ENCODE peak calls at places on chromosomes 7 and 10, in seven cellular contexts. K, Q, H, O, E, I and R are unnamed samples.

GRCh38 chr7:22111661-22112060 is 166.0 kb upstream of the CDCA7L start:
- DNase-seq in Q (no peak), I (no peak), K (no peak), E (no peak), H (no peak), O (no peak), R (no peak)

GRCh38 chr10:95814011-95814727 is 58.2 kb downstream of the ENTPD1 start:
- DNase-seq in O (no peak), H (no peak), Q (no peak), K (peak), I (peak), E (no peak), R (no peak)

GRCh38 chr10:30829921-30830671 is 200.5 kb upstream of the LYZL2 start:
- DNase-seq in Q (no peak), O (no peak), I (no peak), K (no peak), E (no peak), H (no peak), R (no peak)

GRCh38 chr7:3149231-3149960 is 105.7 kb upstream of the CARD11 start:
- DNase-seq in K (no peak), Q (no peak), E (no peak), H (no peak), O (no peak), I (no peak), R (no peak)

GRCh38 chr7:94396044-94396443 is 1.3 kb downstream of the COL1A2 start:
- DNase-seq in Q (no peak), H (no peak), I (no peak), E (no peak), K (no peak), O (no peak), R (no peak)

GRCh38 chr10:48901152-48901705 is 38.4 kb downstream of the LRRC18 start:
- DNase-seq in K (no peak), I (no peak), H (no peak), Q (no peak), O (no peak), E (no peak), R (no peak)

GRCh38 chr10:36362257-36362656 is 720.2 kb upstream of the FZD8 start:
- DNase-seq in H (no peak), O (no peak), E (no peak), I (no peak), K (no peak), Q (no peak), R (no peak)

GRCh38 chr7:112969946-112970345 is 116.7 kb downstream of the GPR85 start:
- DNase-seq in H (no peak), E (no peak), O (no peak), Q (no peak), I (no peak), K (no peak), R (no peak)

GRCh38 chr10:43843331-43844101 is 194.8 kb upstream of the ZNF32 start:
- DNase-seq in O (no peak), K (no peak), H (no peak), I (no peak), Q (no peak), E (no peak), R (no peak)

GRCh38 chr10:80421369-80422220 is 13.2 kb downstream of the PRXL2A start:
- DNase-seq in Q (no peak), H (peak), O (no peak), I (no peak), K (no peak), E (no peak), R (no peak)

GRCh38 chr10:86837663-86838062 is 81.2 kb downstream of the BMPR1A start:
- DNase-seq in H (no peak), K (no peak), Q (no peak), E (no peak), O (no peak), I (no peak), R (no peak)

GRCh38 chr7:116451958-116452729 is 47.4 kb upstream of the CAV2 start:
- DNase-seq in K (no peak), Q (no peak), E (no peak), H (no peak), O (no peak), I (no peak), R (no peak)
- TF ChIP-seq CTCF in K (no peak), Q (no peak), E (no peak), H (no peak), O (no peak), I (no peak), R (peak)

GRCh38 chr10:52778511-52779392 is 6.2 kb upstream of the MBL2 start:
- DNase-seq in E (no peak), Q (no peak), K (no peak), H (no peak), I (no peak), O (no peak), R (no peak)
- TF ChIP-seq CTCF in E (no peak), Q (no peak), K (peak), H (peak), I (peak), O (peak), R (peak)

GRCh38 chr10:45599021-45599603 is 73.5 kb downstream of the ZFAND4 start:
- DNase-seq in O (no peak), E (no peak), I (no peak), K (no peak), H (no peak), Q (no peak), R (no peak)

GRCh38 chr10:45593938-45594275 is 78.7 kb downstream of the ZFAND4 start:
- DNase-seq in E (no peak), Q (no peak), O (no peak), K (no peak), I (no peak), H (no peak), R (no peak)

GRCh38 chr10:45599646-45600045 is 72.9 kb downstream of the ZFAND4 start:
- DNase-seq in E (no peak), O (no peak), Q (no peak), K (no peak), H (no peak), I (no peak), R (no peak)

GRCh38 chr10:45594276-45595157 is 78.1 kb downstream of the ZFAND4 start:
- DNase-seq in Q (peak), I (peak), H (peak), K (peak), E (peak), O (peak), R (peak)

DNA sequence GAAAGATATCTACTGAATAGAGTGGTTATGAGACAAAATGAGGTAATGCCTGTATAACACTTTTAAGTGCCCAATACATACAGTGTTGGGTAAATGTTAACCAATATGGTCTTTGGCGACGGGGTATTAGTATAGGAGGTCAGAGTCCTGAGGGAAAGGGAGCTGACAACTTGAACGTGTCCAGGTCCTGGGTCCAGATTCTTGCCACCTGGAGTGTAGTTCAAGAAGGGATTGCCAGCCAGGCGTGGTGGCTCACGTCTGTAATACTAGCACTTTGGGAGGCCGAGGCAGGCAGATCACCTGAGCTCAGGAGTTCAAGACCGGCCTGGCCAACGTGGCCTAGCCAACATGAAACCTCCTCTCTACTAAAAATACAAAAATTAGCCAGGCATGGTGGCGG is 76.0 kb downstream of the ZFAND4 start:
- DNase-seq in H (no peak), I (no peak), Q (no peak), E (no peak), K (no peak), O (no peak), R (no peak)
- TF ChIP-seq CTCF in H (no peak), I (no peak), Q (no peak), E (no peak), K (no peak), O (no peak), R (no peak)

DNA sequence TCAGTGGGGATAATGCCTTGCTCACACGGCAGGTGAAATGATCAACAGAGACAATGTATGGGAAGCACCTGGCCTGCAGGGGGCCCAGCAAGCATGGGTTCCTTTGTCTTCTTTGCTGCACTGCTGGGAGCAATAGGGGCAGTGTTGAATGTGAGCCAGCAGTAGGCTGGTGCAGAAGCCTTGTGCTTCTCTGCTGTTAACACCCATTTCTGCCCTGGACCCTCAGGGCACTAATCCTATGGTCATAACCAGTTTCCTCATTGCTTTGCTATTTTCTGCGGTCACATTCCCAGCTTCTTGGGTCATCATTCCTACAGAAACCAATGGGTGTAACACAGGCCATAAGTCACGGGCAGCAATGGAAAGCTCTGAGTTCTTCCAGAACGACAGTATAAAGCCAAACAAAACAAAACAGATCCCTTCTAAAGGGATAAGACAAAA is 10.9 kb upstream of the LGI1 start:
- DNase-seq in E (no peak), K (peak), H (no peak), I (no peak), O (no peak), Q (no peak), R (no peak)
- TF ChIP-seq CTCF in E (no peak), K (no peak), H (peak), I (peak), O (no peak), Q (no peak), R (peak)

GRCh38 chr7:117385340-117386124 is 41.8 kb downstream of the ASZ1 start:
- DNase-seq in O (no peak), H (no peak), Q (no peak), E (no peak), K (no peak), I (no peak), R (no peak)
- TF ChIP-seq CTCF in O (no peak), H (no peak), Q (no peak), E (no peak), K (peak), I (peak), R (peak)

DNA sequence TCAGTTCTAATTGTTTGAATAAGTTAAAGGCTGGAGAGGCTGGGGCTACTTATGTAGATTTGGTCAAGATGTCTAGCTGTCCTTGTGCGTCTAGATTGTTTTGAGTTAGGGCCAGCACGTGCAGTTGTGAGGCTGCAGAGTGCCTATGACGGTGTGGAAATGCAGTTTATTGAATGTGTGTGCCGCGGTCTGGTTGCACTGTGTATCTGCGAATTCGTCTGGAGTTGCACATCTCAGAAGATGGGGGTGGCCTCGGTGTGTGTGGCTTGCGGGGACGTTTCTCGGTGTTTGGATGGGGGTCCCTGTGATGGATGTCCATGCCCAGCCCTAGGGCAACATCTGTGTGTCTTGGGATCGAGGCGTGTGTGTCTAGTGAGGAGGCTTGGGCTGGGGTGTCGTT is 10.2 kb downstream of the EMX2 start:
- DNase-seq in K (no peak), H (no peak), E (no peak), I (no peak), Q (no peak), O (no peak), R (no peak)
- TF ChIP-seq CTCF in K (no peak), H (no peak), E (no peak), I (no peak), Q (no peak), O (no peak), R (no peak)

GRCh38 chr10:94000638-94001420 is 7.1 kb downstream of the PLCE1 start:
- DNase-seq in H (no peak), O (no peak), I (no peak), E (no peak), Q (no peak), K (no peak), R (no peak)

GRCh38 chr10:93997546-93997945 is 3.8 kb downstream of the PLCE1 start:
- DNase-seq in E (no peak), K (no peak), H (no peak), I (no peak), O (no peak), Q (no peak), R (no peak)

GRCh38 chr10:94002156-94002555 is 8.4 kb downstream of the PLCE1 start:
- DNase-seq in I (no peak), O (no peak), K (peak), H (no peak), E (no peak), Q (no peak), R (no peak)

GRCh38 chr10:93995598-93996271 is 2.0 kb downstream of the PLCE1 start:
- DNase-seq in E (no peak), H (no peak), Q (no peak), K (peak), O (no peak), I (no peak), R (no peak)

DNA sequence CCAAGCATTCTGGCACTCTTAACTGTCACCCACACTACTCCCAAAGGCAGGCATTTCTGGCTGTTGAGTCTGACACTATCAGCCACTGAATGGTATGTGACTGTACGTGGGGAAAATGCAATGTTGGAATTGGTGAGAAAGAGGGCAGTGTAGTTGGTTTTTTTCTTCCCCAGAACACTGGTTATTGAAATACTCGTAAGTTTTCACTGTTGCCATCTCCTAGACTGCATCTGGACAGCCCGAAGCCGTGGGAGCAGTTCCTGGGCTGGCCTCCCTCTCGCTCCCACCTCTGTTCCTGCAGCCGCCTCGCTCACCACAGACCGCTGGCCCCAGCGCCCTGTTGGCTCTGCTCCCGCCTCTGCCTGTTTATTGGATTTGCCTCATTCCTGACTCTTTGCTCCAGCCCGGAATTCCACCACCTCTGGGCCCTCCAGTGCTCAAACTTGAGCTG is 5.7 kb downstream of the PLCE1 start:
- DNase-seq in O (peak), H (no peak), K (no peak), E (no peak), I (no peak), Q (no peak), R (no peak)
- TF ChIP-seq CTCF in O (no peak), H (no peak), K (no peak), E (no peak), I (no peak), Q (no peak), R (no peak)

DNA sequence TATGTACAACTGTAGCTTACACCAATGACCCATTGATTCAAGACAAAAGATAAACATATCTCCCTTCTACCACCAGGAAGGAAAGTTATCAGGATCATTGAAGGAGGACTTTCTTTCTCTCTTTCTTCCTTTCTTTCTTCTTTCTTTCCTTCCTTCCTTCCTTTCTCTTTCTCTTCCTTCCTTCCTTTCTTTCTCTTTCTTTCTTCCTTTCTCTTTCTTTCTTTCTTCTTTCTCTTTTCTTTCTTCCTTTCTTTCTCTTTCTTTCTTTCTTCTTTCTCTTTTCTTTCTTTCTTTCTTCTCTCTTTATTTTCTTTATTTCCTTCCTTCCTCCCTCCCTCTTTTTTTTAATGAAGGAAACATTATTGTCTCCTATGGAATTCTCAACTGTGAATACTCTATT is 10.6 kb upstream of the OR2A2 start:
- DNase-seq in E (no peak), Q (no peak), H (no peak), I (no peak), K (no peak), O (no peak), R (no peak)
- TF ChIP-seq CTCF in E (no peak), Q (peak), H (no peak), I (no peak), K (no peak), O (no peak), R (no peak)

GRCh38 chr10:123380491-123381085 is 226.4 kb downstream of the BUB3 start:
- DNase-seq in K (peak), I (no peak), H (no peak), Q (no peak), O (no peak), E (no peak), R (no peak)
- TF ChIP-seq CTCF in K (no peak), I (peak), H (peak), Q (peak), O (no peak), E (no peak), R (peak)

GRCh38 chr10:110433740-110434139 is 64.0 kb upstream of the DUSP5 start:
- DNase-seq in K (no peak), H (no peak), O (no peak), E (peak), Q (no peak), I (no peak), R (no peak)
- TF ChIP-seq CTCF in K (no peak), H (no peak), O (no peak), E (no peak), Q (no peak), I (no peak), R (no peak)